ENCODE peak calls at places on chromosomes 4 and X, in ten cellular contexts. D, N, E, U, W, Q, K, C, T and L are unnamed samples.

GRCh38 chrX:140503230-140503585 is 1.7 kb downstream of the SOX3 start:
- DNase-seq in E (no peak), D (no peak), C (no peak), T (no peak), U (no peak), W (no peak), K (no peak), Q (no peak), N (no peak), L (no peak)

GRCh38 chrX:104166735-104167436 is 633 bp downstream of the FAM199X start:
- DNase-seq in T (no peak), C (peak), W (no peak), E (no peak), K (no peak), D (no peak), Q (no peak), N (peak), U (no peak), L (no peak)

GRCh38 chr4:118047043-118047442 is 12.8 kb downstream of the NDST3 start:
- DNase-seq in C (no peak), W (no peak), K (no peak), T (no peak), E (no peak), U (no peak), Q (no peak), N (no peak), D (no peak), L (no peak)

GRCh38 chr4:31106419-31106818 is 386.2 kb downstream of the PCDH7 start:
- DNase-seq in K (no peak), Q (no peak), T (no peak), D (no peak), W (no peak), N (no peak), E (no peak), U (no peak), C (no peak), L (no peak)

GRCh38 chrX:130039847-130040246 is 57.4 kb downstream of the BCORL1 start:
- DNase-seq in W (no peak), T (no peak), E (no peak), C (no peak), N (no peak), K (no peak), U (no peak), D (no peak), Q (no peak), L (no peak)

GRCh38 chr4:113447061-113447460 is 314.5 kb downstream of the CAMK2D start:
- DNase-seq in Q (no peak), W (no peak), U (peak), D (no peak), E (no peak), K (no peak), T (no peak), N (no peak), C (no peak), L (no peak)

GRCh38 chr4:127479031-127479622 is 153.6 kb upstream of the INTU start:
- DNase-seq in D (no peak), T (peak), W (no peak), N (no peak), Q (no peak), K (no peak), E (no peak), C (no peak), U (peak), L (no peak)

GRCh38 chr4:125736057-125736456 is 421.3 kb downstream of the FAT4 start:
- DNase-seq in E (no peak), D (no peak), U (no peak), K (no peak), W (no peak), N (no peak), T (no peak), Q (no peak), C (no peak), L (no peak)

GRCh38 chrX:42021058-42021457 is 97.7 kb upstream of the CASK start:
- DNase-seq in C (no peak), W (no peak), Q (no peak), T (no peak), K (no peak), U (no peak), N (no peak), E (no peak), D (no peak), L (no peak)

GRCh38 chrX:119272882-119273806 is 37.1 kb downstream of the PGRMC1 start:
- DNase-seq in C (peak), N (no peak), E (peak), Q (no peak), T (peak), K (peak), W (peak), D (no peak), U (peak), L (peak)

GRCh38 chr4:108029321-108029720 is 39.6 kb downstream of the HADH start:
- DNase-seq in Q (no peak), U (no peak), K (no peak), T (no peak), E (no peak), W (no peak), C (no peak), D (no peak), N (no peak), L (no peak)

GRCh38 chr4:144509088-144509854 is 136.7 kb upstream of the HHIP start:
- DNase-seq in T (no peak), K (no peak), U (no peak), W (no peak), C (no peak), E (no peak), N (no peak), Q (no peak), D (no peak), L (no peak)

GRCh38 chr4:84683065-84683464 is 100.1 kb downstream of the CDS1 start:
- DNase-seq in N (no peak), D (no peak), T (no peak), C (no peak), K (no peak), E (no peak), W (no peak), Q (no peak), U (peak), L (no peak)

GRCh38 chr4:89598602-89599001 is 238.4 kb downstream of the SNCA start:
- DNase-seq in E (no peak), W (no peak), N (no peak), Q (no peak), U (peak), T (peak), K (no peak), C (no peak), D (no peak), L (no peak)